ENCODE peak calls at places on chromosomes 16 and 17, in eight cellular contexts. S, D, I, H, E, N, C and G are unnamed samples.

GRCh38 chr16:54632821-54633220 is 297.8 kb upstream of the IRX5 start:
- DNase-seq in S (no peak), D (no peak), I (no peak), H (no peak), E (no peak), N (no peak), C (no peak), G (no peak)

GRCh38 chr17:17710728-17711541 is 29.7 kb downstream of the RAI1 start:
- DNase-seq in S (no peak), D (no peak), I (peak), H (no peak), E (no peak), N (peak), C (no peak), G (no peak)

GRCh38 chr16:52545157-52545543 is 1.8 kb downstream of the TOX3 start:
- DNase-seq in S (no peak), D (no peak), I (no peak), H (no peak), E (no peak), N (no peak), C (no peak), G (peak)

GRCh38 chr16:7083086-7083485 is 249.6 kb upstream of the RBFOX1 start:
- DNase-seq in S (no peak), D (no peak), I (no peak), H (no peak), E (no peak), N (no peak), C (no peak), G (peak)

GRCh38 chr17:12089809-12090384 is 69.2 kb downstream of the MAP2K4 start:
- DNase-seq in S (no peak), D (no peak), I (peak), H (no peak), E (no peak), N (peak), C (no peak), G (no peak)

GRCh38 chr17:62164712-62165377 is 99.8 kb upstream of the MED13 start:
- DNase-seq in S (no peak), D (no peak), I (no peak), H (no peak), E (no peak), N (no peak), C (no peak), G (no peak)

GRCh38 chr16:662597-662996 is 5.3 kb upstream of the RHOT2 start:
- DNase-seq in S (no peak), D (no peak), I (no peak), H (no peak), E (no peak), N (no peak), C (no peak), G (no peak)

GRCh38 chr17:3335876-3336275 is 37.7 kb upstream of the OR3A1 start:
- DNase-seq in S (no peak), D (no peak), I (peak), H (no peak), E (no peak), N (no peak), C (no peak), G (no peak)

GRCh38 chr16:1794221-1794871 is 841 bp upstream of the IGFALS start:
- DNase-seq in S (peak), D (no peak), I (no peak), H (peak), E (no peak), N (no peak), C (no peak), G (no peak)

GRCh38 chr17:42406602-42407288 is 16.3 kb downstream of the CAVIN1 start:
- DNase-seq in S (no peak), D (no peak), I (no peak), H (no peak), E (no peak), N (no peak), C (no peak), G (no peak)

GRCh38 chr16:20084624-20085226 is 11.0 kb upstream of the GPR139 start:
- DNase-seq in S (no peak), D (no peak), I (peak), H (no peak), E (no peak), N (no peak), C (no peak), G (no peak)

GRCh38 chr17:3003401-3004149 is 59.8 kb downstream of the OR1D5 start:
- DNase-seq in S (peak), D (no peak), I (no peak), H (no peak), E (peak), N (no peak), C (no peak), G (no peak)

GRCh38 chr17:17366941-17367885 is 64.0 kb downstream of the NT5M start:
- DNase-seq in S (no peak), D (no peak), I (no peak), H (no peak), E (no peak), N (no peak), C (no peak), G (no peak)

GRCh38 chr16:89314357-89314756 is 96.9 kb downstream of the ZNF778 start:
- DNase-seq in S (no peak), D (no peak), I (no peak), H (peak), E (no peak), N (no peak), C (no peak), G (no peak)

GRCh38 chr16:3135120-3135715 is 389 bp downstream of the ZNF213 start:
- DNase-seq in S (no peak), D (no peak), I (peak), H (no peak), E (no peak), N (no peak), C (no peak), G (no peak)

GRCh38 chr17:1577657-1578428 is 15.3 kb upstream of the PITPNA start:
- DNase-seq in S (peak), D (no peak), I (no peak), H (no peak), E (no peak), N (no peak), C (no peak), G (no peak)

GRCh38 chr16:1494129-1494640 is 1.0 kb downstream of the TELO2 start:
- DNase-seq in S (no peak), D (no peak), I (peak), H (no peak), E (no peak), N (peak), C (no peak), G (peak)

GRCh38 chr16:21069986-21070385 is 80.7 kb downstream of the DNAH3 start:
- DNase-seq in S (no peak), D (no peak), I (no peak), H (no peak), E (no peak), N (no peak), C (no peak), G (no peak)

GRCh38 chr16:12160815-12161550 is 184.4 kb downstream of the SNX29 start:
- DNase-seq in S (no peak), D (no peak), I (no peak), H (no peak), E (peak), N (no peak), C (no peak), G (no peak)

GRCh38 chr16:27759301-27759871 is 209.4 kb downstream of the KATNIP start:
- DNase-seq in S (no peak), D (no peak), I (peak), H (no peak), E (no peak), N (peak), C (no peak), G (no peak)

GRCh38 chr17:15498107-15498506 is 30.7 kb upstream of the CDRT4 start:
- DNase-seq in S (no peak), D (no peak), I (no peak), H (no peak), E (no peak), N (no peak), C (no peak), G (no peak)

GRCh38 chr16:48271728-48272127 is 24.4 kb upstream of the ABCC11 start:
- DNase-seq in S (no peak), D (no peak), I (no peak), H (no peak), E (no peak), N (peak), C (no peak), G (no peak)

GRCh38 chr17:75738218-75738802 is 17.1 kb downstream of the ITGB4 start:
- DNase-seq in S (no peak), D (no peak), I (no peak), H (no peak), E (no peak), N (peak), C (no peak), G (no peak)

GRCh38 chr16:84482001-84482891 is 22.2 kb downstream of the MEAK7 start:
- DNase-seq in S (no peak), D (no peak), I (peak), H (no peak), E (no peak), N (no peak), C (no peak), G (no peak)

GRCh38 chr16:165539-166374 is at the start of gene HBM:
- DNase-seq in S (peak), D (no peak), I (no peak), H (no peak), E (no peak), N (no peak), C (no peak), G (no peak)

GRCh38 chr17:76204277-76204676 is 36.0 kb downstream of the RNF157 start:
- DNase-seq in S (no peak), D (no peak), I (peak), H (no peak), E (no peak), N (peak), C (no peak), G (no peak)